ENCODE peak calls at places on chromosomes 12 and 14, in nine cellular contexts. T is body of pancreas, P is heart left ventricle, N is tibial nerve, B is right atrium auricular region, C is ovary, U is bronchial epithelial cell, Y is A673, D is kidney epithelial cell. R is an unnamed sample.

GRCh38 chr14:32408018-32408417 is 78.9 kb downstream of the AKAP6 start:
- DNase-seq in B (no peak), D (no peak), Y (peak; percentile 29), N (peak; percentile 11), T (no peak), P (peak; percentile 30), C (peak; percentile 37), U (no peak), R (no peak)

GRCh38 chr12:61629702-61630101 is 630.5 kb upstream of the USP15 start:
- DNase-seq in U (no peak), T (no peak), P (no peak), C (no peak), B (no peak), Y (no peak), N (no peak), D (no peak), R (no peak)

GRCh38 chr12:56487448-56488040 is 417 bp downstream of the GLS2 start:
- DNase-seq in N (no peak), P (no peak), C (peak; percentile 61), D (no peak), Y (peak; percentile 25), T (peak; percentile 76), B (no peak), U (peak; percentile 17), R (no peak)

GRCh38 chr14:99749763-99750715 is 43.2 kb upstream of the EML1 start:
- DNase-seq in B (no peak), D (no peak), T (no peak), N (no peak), Y (no peak), P (no peak), C (peak; percentile 20), U (no peak), R (no peak)

GRCh38 chr14:94646481-94646880 is 34.3 kb downstream of the SERPINA3 start:
- DNase-seq in Y (peak; percentile 61), U (peak; percentile 29), B (peak; percentile 52), N (no peak), P (peak; percentile 25), C (no peak), D (no peak), T (no peak), R (no peak)

GRCh38 chr12:45730842-45731336 is 1.4 kb downstream of the ARID2 start:
- DNase-seq in B (no peak), U (peak; percentile 35), D (no peak), Y (no peak), C (no peak), P (peak; percentile 20), N (peak; percentile 23), T (no peak), R (no peak)

GRCh38 chr14:67999693-68000384 is 180.3 kb downstream of the RAD51B start:
- DNase-seq in U (peak; percentile 62), C (no peak), N (no peak), B (no peak), Y (no peak), D (peak; percentile 82), T (no peak), P (no peak), R (peak; percentile 76)

GRCh38 chr14:24176599-24176998 is 4.7 kb downstream of the REC8 start:
- DNase-seq in T (no peak), N (no peak), C (no peak), P (no peak), Y (no peak), U (no peak), D (no peak), B (no peak), R (no peak)

GRCh38 chr12:101880769-101881168 is 3.4 kb downstream of the DRAM1 start:
- DNase-seq in C (no peak), P (no peak), D (no peak), B (no peak), T (no peak), Y (no peak), U (no peak), N (no peak), R (no peak)

GRCh38 chr12:115260807-115261161 is 576.8 kb upstream of the TBX3 start:
- DNase-seq in B (no peak), C (no peak), P (no peak), D (no peak), N (no peak), Y (no peak), T (no peak), U (no peak), R (no peak)

GRCh38 chr12:115259968-115260806 is 576.2 kb upstream of the TBX3 start:
- DNase-seq in C (no peak), Y (no peak), T (no peak), P (no peak), B (no peak), U (no peak), N (no peak), D (no peak), R (no peak)

GRCh38 chr12:115264605-115265004 is 580.6 kb upstream of the TBX3 start:
- DNase-seq in B (no peak), P (no peak), U (no peak), T (no peak), D (no peak), Y (no peak), N (no peak), C (no peak), R (no peak)

GRCh38 chr12:115261691-115262398 is 577.9 kb upstream of the TBX3 start:
- DNase-seq in Y (no peak), C (no peak), B (no peak), D (no peak), P (no peak), T (no peak), N (no peak), U (no peak), R (no peak)

DNA sequence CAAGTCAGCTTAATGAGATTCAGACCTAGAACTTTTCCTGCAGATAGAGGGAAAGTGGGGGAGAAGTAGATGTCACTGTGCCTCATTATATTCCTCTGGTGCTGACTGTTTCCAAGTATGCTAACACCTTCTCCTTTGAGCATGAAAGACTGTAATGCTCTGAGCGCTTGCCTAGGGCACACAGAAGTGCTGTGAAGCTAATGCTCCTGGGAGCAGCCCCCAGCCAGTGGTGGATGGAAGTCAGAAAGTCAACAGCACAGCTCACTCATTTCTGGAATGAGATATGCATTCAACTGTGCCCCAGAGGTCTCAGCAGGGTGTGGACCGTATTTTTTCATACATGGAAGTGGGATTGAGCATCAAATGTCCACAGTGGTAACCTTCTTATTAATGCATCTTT is 577.3 kb upstream of the TBX3 start:
- DNase-seq in Y (no peak), D (no peak), T (no peak), P (no peak), N (no peak), B (no peak), U (no peak), C (no peak), R (no peak)
- H3K4me3 ChIP-seq in Y (no peak overlapping the region), D (no peak overlapping the region), T (no peak overlapping the region), P (no peak overlapping the region), N (no peak overlapping the region), B (no peak overlapping the region), U (no peak overlapping the region), C (no peak overlapping the region), R (no peak overlapping the region)

DNA sequence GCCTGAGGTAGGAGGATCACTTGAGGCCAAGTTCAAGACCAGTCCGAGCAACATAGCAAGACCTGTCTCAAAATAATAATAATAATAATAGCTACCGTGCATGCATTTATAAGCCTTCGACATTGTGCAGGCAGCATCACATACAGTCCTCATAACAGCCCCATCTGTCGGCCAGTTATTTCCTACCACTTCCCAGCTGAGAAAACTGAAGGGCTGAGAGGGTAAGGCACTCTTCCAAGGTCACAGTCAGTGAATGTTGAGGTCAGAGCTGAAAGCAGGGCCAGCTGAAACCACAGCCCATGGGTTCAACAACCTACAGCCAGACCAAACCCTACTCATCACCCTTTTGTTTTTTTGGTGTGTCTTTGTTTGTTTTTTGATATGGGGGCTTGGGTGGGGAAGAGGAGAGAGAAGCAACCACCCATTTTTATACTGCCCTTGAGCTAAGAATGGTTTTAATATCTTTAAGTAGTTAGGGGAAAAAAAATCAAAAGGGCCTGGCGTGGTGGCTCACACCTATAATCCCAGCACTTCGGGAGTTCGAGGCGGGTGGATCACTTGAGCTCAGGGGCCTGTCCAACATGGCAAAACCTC is 16.8 kb upstream of the ITPK1 start:
- DNase-seq in N (peak; percentile 66), B (no peak), P (peak; percentile 45), C (no peak), T (peak; percentile 74), U (no peak), Y (no peak), D (no peak), R (no peak)
- TF ChIP-seq CTCF in N (peak; percentile 41), B (peak; percentile 61), P (peak; percentile 33), C (no peak), T (peak; percentile 50), U (peak; percentile 45), Y (peak; percentile 52), D (peak; percentile 53), R (peak; percentile 49)

DNA sequence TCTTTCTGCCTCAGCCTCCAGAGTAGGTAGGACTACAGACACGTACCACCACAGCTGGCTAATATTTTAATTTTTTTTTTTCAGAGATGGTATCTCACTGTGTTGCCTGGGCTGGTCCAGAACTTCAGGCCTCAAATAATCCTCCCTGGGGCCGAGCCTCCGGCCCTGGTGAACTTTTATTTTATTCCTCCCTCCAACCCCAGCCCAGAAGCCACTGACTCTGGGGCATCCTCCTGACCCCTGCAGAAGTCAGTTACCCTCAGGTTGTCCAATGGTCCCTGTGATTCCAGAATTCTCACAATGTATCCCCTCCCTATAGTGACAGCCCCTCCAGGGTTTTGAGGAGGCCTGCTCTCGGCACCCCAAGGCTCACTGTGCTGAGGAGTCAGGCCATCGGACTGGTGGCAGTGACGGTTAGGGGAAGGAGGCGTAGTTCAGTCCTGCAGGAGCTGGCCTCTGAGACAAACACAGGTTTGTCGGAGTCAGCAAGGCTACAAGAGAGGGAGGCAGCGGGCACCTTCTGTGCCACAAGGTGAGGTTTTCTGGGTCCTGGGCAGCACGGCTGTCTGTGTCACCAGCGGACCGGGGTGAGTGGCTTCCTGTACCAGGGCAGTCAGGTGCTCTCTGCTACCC is 19.4 kb upstream of the FIGNL2 start:
- DNase-seq in C (no peak), D (no peak), P (no peak), Y (no peak), N (no peak), U (no peak), B (no peak), T (no peak), R (no peak)
- H3K27me3 ChIP-seq in C (no peaks in the 10 kb centered on the region), D (peaks cover 5% of the 10 kb centered on the region), P (peaks cover 40% of the 10 kb centered on the region), Y (no peaks in the 10 kb centered on the region), N (no peaks in the 10 kb centered on the region), U (peaks cover 43% of the 10 kb centered on the region), B (peaks cover 6% of the 10 kb centered on the region), T (peaks cover 17% of the 10 kb centered on the region), R (peaks cover 11% of the 10 kb centered on the region)

GRCh38 chr12:116558280-116559079 is 701 bp upstream of the MAP1LC3B2 start:
- DNase-seq in N (no peak), B (no peak), D (no peak), T (no peak), Y (no peak), P (no peak), C (no peak), U (no peak), R (no peak)

GRCh38 chr12:116556964-116557706 is 2.0 kb upstream of the MAP1LC3B2 start:
- DNase-seq in T (no peak), U (no peak), B (no peak), N (no peak), Y (no peak), P (no peak), D (no peak), C (no peak), R (no peak)

GRCh38 chr12:116559330-116560080 is at the start of gene MAP1LC3B2:
- DNase-seq in D (peak; percentile 82), Y (no peak), P (peak; percentile 54), N (peak; percentile 44), B (no peak), C (no peak), U (peak; percentile 87), T (peak; percentile 57), R (no peak)

GRCh38 chr12:116561181-116561821 is 2.1 kb downstream of the MAP1LC3B2 start:
- DNase-seq in D (no peak), B (no peak), U (no peak), C (no peak), Y (no peak), P (no peak), T (no peak), N (no peak), R (no peak)

GRCh38 chr12:116559080-116559329 is 176 bp upstream of the MAP1LC3B2 start:
- DNase-seq in C (no peak), D (no peak), Y (no peak), N (no peak), B (no peak), U (no peak), T (no peak), P (no peak), R (no peak)
- H3K4me3 ChIP-seq in C (no peak overlapping the region), D (no peak overlapping the region), Y (no peak overlapping the region), N (peak overlapping the region; percentile 9), B (no peak overlapping the region), U (no peak overlapping the region), T (no peak overlapping the region), P (no peak overlapping the region), R (no peak overlapping the region)